ENCODE peak calls at places on chromosomes 1 and 21, in seven cellular contexts. A, X, L, V, C, K and B are unnamed samples.

GRCh38 chr21:25457411-25457810 is 149.9 kb downstream of the MRPL39 start:
- DNase-seq in A (peak; percentile 81), X (no peak), L (peak; percentile 62), V (no peak), C (no peak), K (no peak), B (no peak)

GRCh38 chr21:16773206-16773605 is 739.6 kb upstream of the CXADR start:
- DNase-seq in A (peak; percentile 58), X (no peak), L (peak; percentile 3), V (no peak), C (no peak), K (no peak), B (no peak)

GRCh38 chr1:45490121-45490622 is 791 bp downstream of the TESK2 start:
- DNase-seq in A (peak; percentile 28), X (no peak), L (no peak), V (no peak), C (no peak), K (no peak), B (no peak)

GRCh38 chr1:53061123-53061858 is 722 bp upstream of the PODN start:
- DNase-seq in A (no peak), X (no peak), L (no peak), V (no peak), C (no peak), K (no peak), B (no peak)

GRCh38 chr1:201645956-201646355 is 107.0 kb downstream of the NAV1 start:
- DNase-seq in A (no peak), X (no peak), L (no peak), V (no peak), C (no peak), K (no peak), B (no peak)

GRCh38 chr1:224528900-224529299 is 87.2 kb upstream of the CNIH3 start:
- DNase-seq in A (peak; percentile 86), X (no peak), L (peak; percentile 52), V (no peak), C (no peak), K (no peak), B (no peak)

GRCh38 chr1:17304827-17305177 is 3.2 kb upstream of the PADI4 start:
- DNase-seq in A (no peak), X (no peak), L (no peak), V (no peak), C (no peak), K (no peak), B (no peak)

GRCh38 chr1:115954684-115955083 is 21.6 kb upstream of the SLC22A15 start:
- DNase-seq in A (no peak), X (no peak), L (no peak), V (no peak), C (no peak), K (no peak), B (no peak)

GRCh38 chr1:81606656-81607055 is 194.1 kb upstream of the ADGRL2 start:
- DNase-seq in A (no peak), X (no peak), L (no peak), V (no peak), C (no peak), K (no peak), B (no peak)

GRCh38 chr1:27561126-27561899 is 42.6 kb downstream of the AHDC1 start:
- DNase-seq in A (no peak), X (no peak), L (no peak), V (no peak), C (no peak), K (no peak), B (no peak)

GRCh38 chr1:111802110-111802509 is 46.4 kb downstream of the DDX20 start:
- DNase-seq in A (no peak), X (no peak), L (no peak), V (no peak), C (no peak), K (no peak), B (no peak)

GRCh38 chr1:234997201-234998173 is 131.2 kb downstream of the TOMM20 start:
- DNase-seq in A (peak; percentile 100), X (no peak), L (peak; percentile 89), V (no peak), C (no peak), K (no peak), B (no peak)

GRCh38 chr1:85115933-85116332 is 67.6 kb upstream of the MCOLN3 start:
- DNase-seq in A (no peak), X (no peak), L (no peak), V (no peak), C (no peak), K (no peak), B (no peak)

GRCh38 chr1:1510912-1511532 is 940 bp upstream of the ATAD3A start:
- DNase-seq in A (peak; percentile 12), X (no peak), L (no peak), V (no peak), C (no peak), K (no peak), B (no peak)

GRCh38 chr1:11778844-11779623 is 17.0 kb downstream of the C1orf167 start:
- DNase-seq in A (no peak), X (no peak), L (no peak), V (no peak), C (no peak), K (no peak), B (no peak)

GRCh38 chr1:224498574-224499170 is 64.1 kb upstream of the WDR26 start:
- DNase-seq in A (peak; percentile 92), X (no peak), L (peak; percentile 49), V (no peak), C (no peak), K (peak; percentile 4), B (no peak)

GRCh38 chr1:34582356-34582755 is 172.5 kb upstream of the GJB5 start:
- DNase-seq in A (no peak), X (no peak), L (no peak), V (no peak), C (no peak), K (no peak), B (no peak)

GRCh38 chr1:88175631-88176226 is 508.3 kb upstream of the PKN2 start:
- DNase-seq in A (peak; percentile 30), X (no peak), L (no peak), V (no peak), C (no peak), K (no peak), B (no peak)

GRCh38 chr1:43890815-43891214 is 42.8 kb upstream of the ARTN start:
- DNase-seq in A (peak; percentile 29), X (no peak), L (no peak), V (no peak), C (no peak), K (no peak), B (no peak)

GRCh38 chr1:182707116-182707515 is 22.7 kb upstream of the RGS8 start:
- DNase-seq in A (no peak), X (no peak), L (no peak), V (no peak), C (no peak), K (no peak), B (no peak)

GRCh38 chr1:229227298-229227919 is 43.5 kb upstream of the RAB4A start:
- DNase-seq in A (peak; percentile 75), X (peak; percentile 73), L (peak; percentile 86), V (peak; percentile 79), C (peak; percentile 82), K (peak; percentile 73), B (peak; percentile 60)

GRCh38 chr1:108057536-108057935 is 92.6 kb upstream of the VAV3 start:
- DNase-seq in A (peak; percentile 44), X (no peak), L (no peak), V (no peak), C (no peak), K (no peak), B (no peak)

GRCh38 chr1:228337031-228337564 is 69.5 kb downstream of the TRIM11 start:
- DNase-seq in A (no peak), X (no peak), L (no peak), V (no peak), C (no peak), K (no peak), B (no peak)

GRCh38 chr21:41921089-41921819 is 32.6 kb downstream of the C2CD2 start:
- DNase-seq in A (no peak), X (no peak), L (no peak), V (no peak), C (no peak), K (no peak), B (peak; percentile 53)